ENCODE peak calls at places on chromosomes 2 and 18, in six cellular contexts. B, D, W, N, H and U are unnamed samples.

GRCh38 chr2:101002562-101003277 is 631 bp downstream of the RPL31 start:
- DNase-seq in W (no peak), D (no peak), H (no peak), N (no peak), B (no peak), U (no peak)

GRCh38 chr18:49186242-49186641 is 235.5 kb upstream of the SMAD7 start:
- DNase-seq in B (no peak), N (no peak), D (no peak), W (no peak), H (no peak), U (no peak)

GRCh38 chr2:187372213-187372612 is 75.8 kb downstream of the CALCRL start:
- DNase-seq in W (no peak), D (no peak), H (no peak), N (no peak), B (no peak), U (no peak)

GRCh38 chr2:118223487-118224136 is 135.3 kb downstream of the INSIG2 start:
- DNase-seq in N (no peak), D (no peak), B (no peak), H (no peak), W (peak; percentile 4), U (peak; percentile 39)

GRCh38 chr2:159907914-159908313 is 109.9 kb upstream of the CD302 start:
- DNase-seq in B (no peak), W (no peak), N (no peak), H (no peak), D (no peak), U (no peak)

GRCh38 chr18:71899183-71899582 is 645.0 kb downstream of the CBLN2 start:
- DNase-seq in D (no peak), W (no peak), H (no peak), B (no peak), N (no peak), U (no peak)

GRCh38 chr2:235505210-235505741 is 11.4 kb downstream of the AGAP1 start:
- DNase-seq in W (no peak), D (no peak), H (no peak), B (no peak), N (no peak), U (no peak)

GRCh38 chr18:22846088-22846683 is 86.9 kb upstream of the RBBP8 start:
- DNase-seq in W (peak; percentile 56), B (no peak), N (no peak), H (no peak), D (no peak), U (peak; percentile 48)

GRCh38 chr2:60530660-60531276 is 22.7 kb downstream of the BCL11A start:
- DNase-seq in D (no peak), W (peak; percentile 75), N (no peak), H (no peak), B (no peak), U (peak; percentile 82)

GRCh38 chr2:46230115-46230571 is 67.1 kb upstream of the EPAS1 start:
- DNase-seq in D (peak; percentile 28), H (no peak), B (no peak), N (no peak), W (no peak), U (no peak)

GRCh38 chr2:10978112-10978670 is 66.5 kb downstream of the KCNF1 start:
- DNase-seq in W (no peak), H (no peak), N (no peak), D (no peak), B (no peak), U (no peak)

GRCh38 chr2:78408795-78409118 is 616.7 kb upstream of the REG3G start:
- DNase-seq in H (no peak), W (no peak), B (no peak), N (no peak), D (no peak), U (peak; percentile 8)

GRCh38 chr2:200625317-200625716 is 39.5 kb downstream of the AOX1 start:
- DNase-seq in W (no peak), H (no peak), N (no peak), D (no peak), B (no peak), U (no peak)

GRCh38 chr2:41698787-41699422 is 348.9 kb upstream of the PKDCC start:
- DNase-seq in H (no peak), N (no peak), D (no peak), W (no peak), B (no peak), U (peak; percentile 39)

GRCh38 chr2:79982445-79982844 is 322.1 kb downstream of the LRRTM1 start:
- DNase-seq in W (no peak), N (no peak), D (no peak), H (no peak), B (no peak), U (no peak)

GRCh38 chr2:217277646-217278048 is 417.8 kb upstream of the TNP1 start:
- DNase-seq in D (no peak), N (no peak), H (peak; percentile 18), B (peak; percentile 85), W (no peak), U (no peak)

GRCh38 chr18:40094441-40094840 is 1860.6 kb upstream of the PIK3C3 start:
- DNase-seq in B (no peak), W (no peak), D (no peak), N (no peak), H (no peak), U (no peak)

GRCh38 chr2:130150181-130151144 is 5.6 kb upstream of the CCDC74B start:
- DNase-seq in W (no peak), B (no peak), D (no peak), H (no peak), N (no peak), U (no peak)

GRCh38 chr2:171531836-171532450 is 9.7 kb downstream of the CYBRD1 start:
- DNase-seq in W (no peak), D (no peak), N (no peak), B (no peak), H (no peak), U (no peak)

GRCh38 chr18:68033466-68033865 is 516.9 kb upstream of the DSEL start:
- DNase-seq in D (no peak), B (no peak), H (peak; percentile 8), W (no peak), N (no peak), U (no peak)

GRCh38 chr2:85748948-85749875 is 4.6 kb upstream of the ATOH8 start:
- DNase-seq in B (no peak), N (no peak), W (no peak), D (no peak), H (no peak), U (no peak)

GRCh38 chr2:107808986-107809385 is 17.7 kb upstream of the RGPD4 start:
- DNase-seq in B (no peak), N (no peak), W (no peak), D (no peak), H (no peak), U (no peak)

GRCh38 chr2:84888401-84889276 is 7.8 kb upstream of the TRABD2A start:
- DNase-seq in H (no peak), B (peak; percentile 23), N (no peak), D (no peak), W (no peak), U (no peak)

GRCh38 chr18:45357681-45358470 is 257.4 kb upstream of the SLC14A2 start:
- DNase-seq in W (no peak), D (no peak), N (no peak), H (no peak), B (no peak), U (no peak)

GRCh38 chr2:166382-166781 is 97.5 kb downstream of the SH3YL1 start:
- DNase-seq in H (no peak), D (peak; percentile 38), B (no peak), N (no peak), W (no peak), U (no peak)

GRCh38 chr2:217970206-217970605 is 32.6 kb downstream of the TNS1 start:
- DNase-seq in N (no peak), W (no peak), D (no peak), B (no peak), H (no peak), U (no peak)

GRCh38 chr2:201175971-201176570 is 6.9 kb upstream of the CASP10 start:
- DNase-seq in D (no peak), W (no peak), H (no peak), N (no peak), B (no peak), U (no peak)

GRCh38 chr2:127615511-127616166 is 30.3 kb upstream of the GPR17 start:
- DNase-seq in H (no peak), B (no peak), N (no peak), W (no peak), D (no peak), U (no peak)